ENCODE peak calls at places on chromosome 7, in four cellular contexts. R, D, I and T are unnamed samples.

GRCh38 chr7:29254663-29255062 is 60.1 kb downstream of the CHN2 start:
- DNase-seq in R (no peak), I (no peak), D (no peak), T (no peak)

GRCh38 chr7:94375713-94376112 is 19.0 kb upstream of the COL1A2 start:
- DNase-seq in D (no peak), R (no peak), I (no peak), T (peak; percentile 98)

GRCh38 chr7:41886906-41887311 is 184.0 kb upstream of the INHBA start:
- DNase-seq in R (no peak), D (no peak), I (no peak), T (peak; percentile 98)

GRCh38 chr7:140455743-140456142 is 23.6 kb downstream of the MKRN1 start:
- DNase-seq in I (no peak), D (no peak), R (no peak), T (no peak)

GRCh38 chr7:25314729-25315267 is 86.5 kb upstream of the NPVF start:
- DNase-seq in D (no peak), R (no peak), I (no peak), T (no peak)

GRCh38 chr7:128045766-128046165 is 14.5 kb upstream of the LRRC4 start:
- DNase-seq in R (no peak), D (no peak), I (no peak), T (peak; percentile 53)

GRCh38 chr7:132336797-132337196 is 239.5 kb downstream of the PLXNA4 start:
- DNase-seq in D (no peak), R (no peak), I (no peak), T (no peak)

GRCh38 chr7:103538964-103539709 is 93.1 kb upstream of the SLC26A5 start:
- DNase-seq in D (no peak), R (no peak), I (no peak), T (no peak)

GRCh38 chr7:139680676-139681462 is 96.9 kb downstream of the HIPK2 start:
- DNase-seq in D (peak; percentile 65), R (peak; percentile 90), I (no peak), T (peak; percentile 99)

GRCh38 chr7:55432937-55433784 is 68.0 kb downstream of the LANCL2 start:
- DNase-seq in R (peak; percentile 53), D (no peak), I (peak; percentile 50), T (peak; percentile 59)

GRCh38 chr7:139231513-139232376 is 708 bp downstream of the UBN2 start:
- DNase-seq in R (peak; percentile 11), I (peak; percentile 58), D (peak; percentile 82), T (peak; percentile 6)

GRCh38 chr7:127886248-127886647 is 145.0 kb downstream of the LRRC4 start:
- DNase-seq in D (no peak), I (no peak), R (no peak), T (peak; percentile 62)

GRCh38 chr7:123748171-123748733 is 551 bp downstream of the WASL start:
- DNase-seq in I (no peak), D (peak; percentile 79), R (peak; percentile 48), T (peak; percentile 28)

GRCh38 chr7:95537483-95537882 is 51.7 kb downstream of the ASB4 start:
- DNase-seq in I (no peak), D (no peak), R (no peak), T (no peak)

GRCh38 chr7:47379629-47380324 is 202.1 kb downstream of the TNS3 start:
- DNase-seq in I (no peak), D (no peak), R (no peak), T (peak; percentile 75)

GRCh38 chr7:19957664-19958063 is 184.2 kb upstream of the TMEM196 start:
- DNase-seq in D (no peak), R (no peak), I (no peak), T (no peak)

GRCh38 chr7:137909042-137909441 is 62.3 kb upstream of the DGKI start:
- DNase-seq in D (no peak), R (no peak), I (no peak), T (peak; percentile 31)

GRCh38 chr7:1123721-1124120 is 35.8 kb downstream of the GPER1 start:
- DNase-seq in R (peak; percentile 12), I (peak; percentile 21), D (no peak), T (peak; percentile 79)

GRCh38 chr7:118104812-118105441 is 79.0 kb upstream of the LSM8 start:
- DNase-seq in D (no peak), I (no peak), R (no peak), T (peak; percentile 40)

GRCh38 chr7:53087274-53087673 is 51.8 kb downstream of the POM121L12 start:
- DNase-seq in R (no peak), D (no peak), I (no peak), T (no peak)

GRCh38 chr7:20647051-20647450 is 31.6 kb downstream of the ABCB5 start:
- DNase-seq in D (no peak), R (no peak), I (no peak), T (no peak)

GRCh38 chr7:24701232-24701898 is 55.9 kb downstream of the GSDME start:
- DNase-seq in I (no peak), R (no peak), D (no peak), T (peak; percentile 96)

GRCh38 chr7:56091591-56091990 is 1.2 kb downstream of the PHKG1 start:
- DNase-seq in R (no peak), I (no peak), D (no peak), T (no peak)

GRCh38 chr7:157689269-157690057 is 352.7 kb downstream of the DNAJB6 start:
- DNase-seq in D (no peak), I (no peak), R (no peak), T (no peak)

GRCh38 chr7:31051598-31052503 is at the start of gene ADCYAP1R1:
- DNase-seq in D (no peak), R (no peak), I (no peak), T (no peak)

GRCh38 chr7:137073571-137074325 is 205.3 kb downstream of the CHRM2 start:
- DNase-seq in D (no peak), R (no peak), I (no peak), T (peak; percentile 74)

GRCh38 chr7:44139311-44140010 is 1.7 kb downstream of the MYL7 start:
- DNase-seq in D (no peak), I (no peak), R (no peak), T (no peak)

GRCh38 chr7:156836443-156836842 is 56.5 kb downstream of the LMBR1 start:
- DNase-seq in I (no peak), D (no peak), R (no peak), T (peak; percentile 73)

GRCh38 chr7:253491-254336 is 36.3 kb upstream of the FOXL3 start:
- DNase-seq in R (no peak), I (no peak), D (no peak), T (no peak)

GRCh38 chr7:112129655-112130323 is 76.4 kb downstream of the DOCK4 start:
- DNase-seq in R (no peak), D (no peak), I (peak; percentile 48), T (no peak)

GRCh38 chr7:135659159-135659837 is 3.0 kb upstream of the STMP1 start:
- DNase-seq in I (no peak), D (no peak), R (no peak), T (peak; percentile 39)

GRCh38 chr7:137967143-137968018 is 34.5 kb downstream of the CREB3L2 start:
- DNase-seq in R (no peak), D (peak; percentile 87), I (peak; percentile 84), T (peak; percentile 80)

GRCh38 chr7:1733908-1734252 is 63.8 kb downstream of the ELFN1 start:
- DNase-seq in R (no peak), D (no peak), I (no peak), T (no peak)

DNA sequence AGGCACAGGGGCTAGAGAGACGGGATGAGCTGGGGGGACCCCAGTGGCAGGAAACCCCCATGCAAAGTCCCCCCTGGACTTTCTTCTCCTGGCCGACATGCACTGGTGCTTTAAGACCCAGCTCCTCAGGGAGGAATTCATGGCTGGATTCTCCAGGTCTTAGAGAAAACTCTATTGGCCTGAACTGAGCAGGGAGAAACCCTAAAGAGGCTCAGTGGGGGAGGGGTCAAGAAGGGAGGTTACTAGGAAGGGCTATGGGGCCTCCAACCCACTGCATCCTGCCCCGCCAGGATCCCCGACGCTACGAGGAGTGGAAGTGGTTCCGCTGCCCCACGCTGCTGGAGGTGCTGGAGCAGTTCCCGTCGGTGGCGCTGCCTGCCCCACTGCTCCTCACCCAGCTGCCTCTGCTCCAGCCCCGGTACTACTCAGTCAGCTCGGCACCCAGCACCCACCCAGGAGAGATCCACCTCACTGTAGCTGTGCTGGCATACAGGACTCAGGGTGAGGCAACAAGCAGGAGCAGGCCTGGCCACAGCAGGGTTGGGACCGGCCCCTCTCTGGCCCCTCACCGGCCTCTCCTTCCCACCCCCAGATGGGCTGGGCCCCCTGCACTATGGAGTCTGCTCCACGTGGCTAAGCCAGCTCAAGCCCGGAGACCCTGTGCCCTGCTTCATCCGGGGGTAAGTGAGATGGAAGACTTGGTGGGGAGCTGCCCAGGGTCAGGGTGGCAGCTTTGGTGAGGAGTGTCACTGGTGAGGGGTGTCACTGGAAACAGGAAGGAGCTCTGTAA is 13.8 kb downstream of the ATG9B start:
- DNase-seq in I (no peak), D (peak; percentile 69), R (no peak), T (peak; percentile 23)
- TF ChIP-seq BHLHE40 in I (no peak), D (no peak), R (no peak), T (no peak)

DNA sequence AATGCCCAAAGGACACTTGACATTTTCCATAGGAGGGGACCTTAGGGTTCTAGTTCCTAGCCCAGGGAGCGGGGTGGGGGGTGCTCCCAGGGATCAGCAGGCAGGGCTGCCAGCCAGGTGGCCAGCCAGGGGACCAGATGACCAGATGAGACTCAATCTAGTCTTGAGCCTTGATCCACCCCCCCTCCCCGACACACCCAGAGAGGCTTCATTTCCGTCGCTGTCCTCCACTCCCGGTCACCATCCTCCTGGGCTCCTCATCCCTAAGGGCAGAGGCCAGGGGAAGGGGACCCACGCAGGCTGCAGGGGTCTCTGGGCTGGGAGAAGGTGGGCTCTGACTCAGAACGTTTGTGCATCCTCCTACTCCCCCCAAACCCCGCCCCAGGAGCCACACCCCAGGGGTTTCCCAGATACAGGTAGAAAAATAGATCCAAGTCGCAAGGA is 1.0 kb downstream of the STX1A start:
- DNase-seq in I (no peak), R (no peak), D (no peak), T (no peak)
- TF ChIP-seq MAZ in I (no peak), R (no peak), D (no peak), T (no peak)

DNA sequence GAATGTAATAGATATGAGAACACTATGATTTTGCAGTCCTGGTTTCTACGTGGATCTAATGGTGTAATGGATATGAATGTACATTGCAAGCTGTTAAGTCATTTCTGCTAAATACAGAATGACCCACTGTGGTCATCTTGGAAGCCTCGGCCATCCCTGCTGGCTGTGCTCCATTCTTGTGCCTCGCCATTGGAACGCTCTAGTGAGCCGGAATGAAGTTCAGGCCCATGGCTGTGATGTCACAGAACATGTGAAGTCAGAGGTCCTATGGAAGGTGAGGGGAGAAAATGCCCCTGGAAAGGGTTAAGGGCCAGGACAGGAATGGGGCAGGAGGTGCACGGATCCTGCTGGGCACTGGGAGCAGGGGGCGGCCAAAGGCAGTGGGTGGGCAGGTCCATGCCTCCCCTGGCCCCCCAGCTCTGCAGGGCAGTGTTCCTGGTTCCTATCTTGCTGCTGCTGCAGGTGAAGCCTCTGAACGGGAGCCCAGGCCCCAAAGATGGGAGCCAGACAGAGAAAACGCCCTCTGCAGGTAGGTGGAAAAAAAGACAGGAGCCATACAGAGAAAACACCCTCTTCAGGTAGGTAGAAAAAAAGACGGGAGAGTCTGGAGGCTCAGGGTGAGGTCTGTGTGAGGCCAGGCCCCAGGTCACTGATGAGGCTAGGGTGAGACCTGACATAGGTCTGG is at the start of gene LLCFC1:
- DNase-seq in I (peak; percentile 13), D (peak; percentile 72), R (peak; percentile 46), T (no peak)
- TF ChIP-seq BHLHE40 in I (no peak), D (no peak), R (no peak), T (no peak)

GRCh38 chr7:37494940-37495339 is 46.3 kb upstream of the ELMO1 start:
- DNase-seq in D (no peak), R (no peak), I (no peak), T (no peak)
- TF ChIP-seq MAZ in D (no peak), R (no peak), I (no peak), T (no peak)